ENCODE peak calls at places on chromosome 18, in six cellular contexts. A is activated CD4-positive, alpha-beta T cell treated with anti-CD3 and anti-CD28 coated beads, Interleukin-2, amount 50 U/mL, for 4 hours; K is ascending aorta; L is heart right ventricle; Q is HFF-Myc; B is epithelial cell of esophagus. M is an unnamed sample.

GRCh38 chr18:51655327-51655698 is 457.8 kb upstream of the MEX3C start:
- DNase-seq in K (no peak), L (no peak), B (no peak), A (no peak), Q (no peak), M (no peak)

GRCh38 chr18:12305930-12306629 is 2.0 kb upstream of the TUBB6 start:
- DNase-seq in K (no peak), A (no peak), B (no peak), L (no peak), Q (no peak), M (no peak)

GRCh38 chr18:11807233-11807632 is 44.0 kb upstream of the CHMP1B start:
- DNase-seq in B (peak), L (no peak), Q (no peak), K (no peak), A (no peak), M (no peak)

GRCh38 chr18:5097116-5097703 is 99.8 kb downstream of the AKAIN1 start:
- DNase-seq in A (no peak), K (no peak), B (peak), Q (no peak), L (no peak), M (no peak)

GRCh38 chr18:48033770-48034650 is 103.6 kb upstream of the SMAD2 start:
- DNase-seq in L (no peak), B (no peak), K (no peak), Q (no peak), A (no peak), M (no peak)

GRCh38 chr18:11512096-11513030 is 97.0 kb upstream of the SLC35G4 start:
- DNase-seq in Q (no peak), L (no peak), B (peak), A (no peak), K (no peak), M (no peak)

GRCh38 chr18:77566604-77567003 is 317.0 kb downstream of the GALR1 start:
- DNase-seq in Q (no peak), K (no peak), L (no peak), B (no peak), A (no peak), M (no peak)

GRCh38 chr18:48011926-48012469 is 81.5 kb upstream of the SMAD2 start:
- DNase-seq in B (no peak), L (no peak), K (no peak), A (no peak), Q (no peak), M (no peak)

GRCh38 chr18:32761231-32761785 is 11.5 kb downstream of the KLHL14 start:
- DNase-seq in L (no peak), B (no peak), A (no peak), Q (no peak), K (no peak), M (no peak)

GRCh38 chr18:8942021-8942908 is 160.2 kb upstream of the NDUFV2 start:
- DNase-seq in L (no peak), A (no peak), K (no peak), Q (no peak), B (no peak), M (no peak)

GRCh38 chr18:398866-399637 is 101.4 kb downstream of the COLEC12 start:
- DNase-seq in L (no peak), Q (no peak), K (no peak), A (no peak), B (peak), M (no peak)